ENCODE peak calls at places on chromosomes 2 and 18, in eight cellular contexts. S is stomach, R is sigmoid colon, N is H1, J is A549, T is transverse colon, P is tibial nerve, F is K562. V is an unnamed sample. For H3K4me1, the result is how much of the 10 kb centered on the place peaks cover.

GRCh38 chr2:10552220-10552870 is 104.2 kb upstream of the ODC1 start:
- DNase-seq in J (no peak), P (no peak), R (no peak), T (no peak), S (no peak), F (no peak), N (no peak), V (no peak)

GRCh38 chr2:219631925-219632757 is 4.7 kb downstream of the SLC4A3 start:
- DNase-seq in N (no peak), R (no peak), F (no peak), T (no peak), S (peak), J (no peak), P (no peak), V (peak)

GRCh38 chr2:134675294-134675693 is 43.5 kb downstream of the TMEM163 start:
- DNase-seq in P (no peak), S (no peak), J (no peak), F (no peak), R (no peak), N (no peak), T (no peak), V (no peak)

GRCh38 chr2:120680136-120680761 is 55.4 kb upstream of the GLI2 start:
- DNase-seq in P (peak), F (peak), R (peak), S (peak), N (no peak), J (peak), T (peak), V (peak)

GRCh38 chr2:155298001-155298400 is 599.5 kb downstream of the KCNJ3 start:
- DNase-seq in N (no peak), J (no peak), S (no peak), P (no peak), R (no peak), T (no peak), F (no peak), V (no peak)

GRCh38 chr2:102112271-102112670 is 30.3 kb upstream of the IL1R1 start:
- DNase-seq in F (no peak), N (no peak), J (no peak), S (no peak), R (no peak), T (no peak), P (no peak), V (no peak)

GRCh38 chr18:56139792-56140254 is 498.6 kb downstream of the TXNL1 start:
- DNase-seq in R (no peak), S (peak), F (no peak), J (no peak), P (no peak), T (peak), N (no peak), V (peak)

GRCh38 chr2:96308248-96308647 is 2.9 kb upstream of the SNRNP200 start:
- DNase-seq in R (no peak), N (no peak), S (no peak), J (no peak), P (no peak), T (no peak), F (no peak), V (no peak)

GRCh38 chr2:26144031-26144430 is 28.9 kb upstream of the GAREM2 start:
- DNase-seq in J (no peak), S (no peak), R (no peak), N (no peak), P (no peak), T (peak), F (no peak), V (no peak)

GRCh38 chr2:143690204-143690603 is 561.0 kb downstream of the ARHGAP15 start:
- DNase-seq in T (no peak), P (no peak), J (no peak), S (no peak), N (no peak), F (no peak), R (no peak), V (no peak)

GRCh38 chr18:79927597-79928562 is 23.6 kb downstream of the SLC66A2 start:
- DNase-seq in N (no peak), P (no peak), F (no peak), J (no peak), T (peak), R (peak), S (peak), V (peak)
- TF ChIP-seq EP300 in N (no peak), P (no peak), F (no peak), J (no peak), T (no peak), R (no peak), S (no peak), V (no peak)

GRCh38 chr2:1742680-1743395 is 1.5 kb downstream of the PXDN start:
- DNase-seq in S (peak), J (peak), R (peak), T (peak), F (no peak), N (no peak), P (peak), V (peak)
- TF ChIP-seq POLR2A in S (no peak), J (no peak), R (peak), T (no peak), F (no peak), N (no peak), P (no peak), V (no peak)

GRCh38 chr2:172081248-172082022 is 3.9 kb upstream of the DLX1 start:
- DNase-seq in N (no peak), S (no peak), P (no peak), R (no peak), T (no peak), F (no peak), J (no peak), V (no peak)
- H3K4me1 ChIP-seq in N (under half), S (under half), P (under half), R (under half), T (under half), F (under half), J (under half), V (under half)

GRCh38 chr2:38600242-38600891 is 2.4 kb downstream of the HNRNPLL start:
- DNase-seq in N (no peak), J (no peak), F (no peak), P (no peak), T (peak), R (no peak), S (no peak), V (no peak)

GRCh38 chr2:38602136-38602731 is 494 bp downstream of the HNRNPLL start:
- DNase-seq in R (peak), P (no peak), S (peak), T (peak), J (peak), F (no peak), N (no peak), V (peak)

GRCh38 chr2:38601061-38601460 is 1.7 kb downstream of the HNRNPLL start:
- DNase-seq in F (no peak), T (no peak), N (no peak), J (no peak), R (no peak), S (no peak), P (no peak), V (no peak)

GRCh38 chr2:38602732-38603401 is at the start of gene HNRNPLL:
- DNase-seq in T (peak), R (peak), S (peak), J (peak), P (peak), F (peak), N (peak), V (peak)

GRCh38 chr2:38601463-38602135 is 1.1 kb downstream of the HNRNPLL start:
- DNase-seq in S (no peak), T (no peak), N (no peak), F (no peak), R (no peak), P (no peak), J (no peak), V (no peak)
- TF ChIP-seq EP300 in S (no peak), T (no peak), N (no peak), F (no peak), R (no peak), P (no peak), J (no peak), V (no peak)